ENCODE peak calls at places on chromosome 15, in five cellular contexts. W, P, G, C and L are unnamed samples.

GRCh38 chr15:43776101-43776717 is 557 bp downstream of the ELL3 start:
- DNase-seq in W (peak), P (no peak), C (no peak), G (no peak), L (no peak)

GRCh38 chr15:100670505-100671021 is 68.2 kb downstream of the ASB7 start:
- DNase-seq in C (no peak), P (no peak), G (no peak), W (no peak), L (no peak)

GRCh38 chr15:31396881-31397560 is 70.4 kb downstream of the KLF13 start:
- DNase-seq in G (peak), C (peak), P (peak), W (peak), L (no peak)

GRCh38 chr15:71437919-71438318 is 322.6 kb downstream of the THSD4 start:
- DNase-seq in P (no peak), G (peak), W (no peak), C (no peak), L (no peak)

GRCh38 chr15:72227192-72227586 is 3.8 kb downstream of the PKM start:
- DNase-seq in P (no peak), C (peak), W (no peak), G (peak), L (peak)

GRCh38 chr15:59918994-59919951 is 84.8 kb upstream of the FOXB1 start:
- DNase-seq in G (peak), C (peak), W (no peak), P (no peak), L (peak)

GRCh38 chr15:29944925-29945324 is 122.7 kb upstream of the TJP1 start:
- DNase-seq in G (no peak), W (no peak), C (no peak), P (no peak), L (no peak)

GRCh38 chr15:41969851-41970431 is 2.4 kb downstream of the EHD4 start:
- DNase-seq in W (no peak), C (peak), P (no peak), G (no peak), L (no peak)

GRCh38 chr15:74955796-74956647 is 550 bp downstream of the RPP25 start:
- DNase-seq in C (peak), G (no peak), W (peak), P (no peak), L (no peak)

GRCh38 chr15:56837281-56837680 is 81.2 kb upstream of the TCF12 start:
- DNase-seq in W (no peak), G (no peak), C (no peak), P (no peak), L (no peak)

GRCh38 chr15:42994546-42994945 is 74.0 kb upstream of the TTBK2 start:
- DNase-seq in C (no peak), P (peak), W (no peak), G (peak), L (no peak)

GRCh38 chr15:86231864-86232801 is 152.5 kb downstream of the AGBL1 start:
- DNase-seq in C (no peak), P (no peak), W (no peak), G (no peak), L (no peak)

GRCh38 chr15:97425596-97425995 is 534.9 kb upstream of the ARRDC4 start:
- DNase-seq in P (no peak), W (no peak), G (no peak), C (no peak), L (no peak)

GRCh38 chr15:32979710-32980109 is 214.8 kb downstream of the FMN1 start:
- DNase-seq in P (peak), G (peak), W (no peak), C (no peak), L (peak)

GRCh38 chr15:45276851-45277250 is 24.8 kb downstream of the SLC28A2 start:
- DNase-seq in P (no peak), C (peak), G (no peak), W (no peak), L (no peak)

GRCh38 chr15:62112051-62112450 is 45.3 kb downstream of the C2CD4A start:
- DNase-seq in P (no peak), W (no peak), G (no peak), C (no peak), L (no peak)

GRCh38 chr15:73849641-73850040 is 23.7 kb upstream of the TBC1D21 start:
- DNase-seq in P (no peak), W (no peak), G (no peak), C (no peak), L (no peak)

GRCh38 chr15:55823191-55823670 is 80.3 kb upstream of the PRTG start:
- DNase-seq in P (peak), C (peak), G (peak), W (no peak), L (no peak)

GRCh38 chr15:101559938-101560337 is 70.4 kb upstream of the PCSK6 start:
- DNase-seq in C (no peak), G (no peak), W (no peak), P (no peak), L (no peak)

GRCh38 chr15:58298883-58299282 is 132.9 kb upstream of the LIPC start:
- DNase-seq in G (no peak), C (no peak), P (no peak), W (no peak), L (no peak)

GRCh38 chr15:80168421-80168820 is 15.6 kb downstream of the FAH start:
- DNase-seq in P (no peak), W (no peak), G (no peak), C (no peak), L (no peak)

GRCh38 chr15:29401644-29402043 is 132.0 kb upstream of the NSMCE3 start:
- DNase-seq in W (no peak), C (no peak), G (no peak), P (no peak), L (no peak)

GRCh38 chr15:83422541-83422940 is 24.6 kb upstream of the SH3GL3 start:
- DNase-seq in P (no peak), W (no peak), G (no peak), C (no peak), L (no peak)

GRCh38 chr15:57476533-57476975 is 100.2 kb downstream of the CGNL1 start:
- DNase-seq in W (no peak), C (peak), P (peak), G (peak), L (peak)

GRCh38 chr15:66505430-66505811 is 295 bp downstream of the ZWILCH start:
- DNase-seq in P (no peak), W (no peak), G (peak), C (no peak), L (peak)

GRCh38 chr15:97653896-97654295 is 306.6 kb upstream of the ARRDC4 start:
- DNase-seq in C (no peak), P (no peak), W (no peak), G (no peak), L (no peak)

GRCh38 chr15:78811124-78811824 is at the start of gene ADAMTS7:
- DNase-seq in W (peak), C (peak), G (no peak), P (no peak), L (no peak)

GRCh38 chr15:86106306-86106705 is 26.6 kb downstream of the AGBL1 start:
- DNase-seq in G (no peak), C (no peak), P (no peak), W (no peak), L (no peak)

GRCh38 chr15:48682949-48683651 is 37.6 kb upstream of the FBN1 start:
- DNase-seq in C (no peak), W (no peak), P (no peak), G (peak), L (peak)

GRCh38 chr15:94186770-94187331 is 44.5 kb upstream of the MCTP2 start:
- DNase-seq in P (no peak), W (no peak), G (no peak), C (no peak), L (no peak)

GRCh38 chr15:98063311-98063710 is 102.8 kb downstream of the ARRDC4 start:
- DNase-seq in G (no peak), C (no peak), P (peak), W (no peak), L (no peak)

GRCh38 chr15:45234562-45235235 is 17.3 kb upstream of the SLC28A2 start:
- DNase-seq in C (no peak), W (no peak), G (no peak), P (no peak), L (no peak)

GRCh38 chr15:85723960-85724945 is 70.5 kb downstream of the KLHL25 start:
- DNase-seq in C (no peak), W (no peak), G (no peak), P (no peak), L (no peak)

GRCh38 chr15:98611031-98611430 is 37.3 kb upstream of the IGF1R start:
- DNase-seq in P (no peak), G (no peak), W (no peak), C (no peak), L (no peak)

GRCh38 chr15:99244306-99244705 is 5.1 kb downstream of the TTC23 start:
- DNase-seq in W (no peak), G (no peak), C (no peak), P (no peak), L (no peak)

DNA sequence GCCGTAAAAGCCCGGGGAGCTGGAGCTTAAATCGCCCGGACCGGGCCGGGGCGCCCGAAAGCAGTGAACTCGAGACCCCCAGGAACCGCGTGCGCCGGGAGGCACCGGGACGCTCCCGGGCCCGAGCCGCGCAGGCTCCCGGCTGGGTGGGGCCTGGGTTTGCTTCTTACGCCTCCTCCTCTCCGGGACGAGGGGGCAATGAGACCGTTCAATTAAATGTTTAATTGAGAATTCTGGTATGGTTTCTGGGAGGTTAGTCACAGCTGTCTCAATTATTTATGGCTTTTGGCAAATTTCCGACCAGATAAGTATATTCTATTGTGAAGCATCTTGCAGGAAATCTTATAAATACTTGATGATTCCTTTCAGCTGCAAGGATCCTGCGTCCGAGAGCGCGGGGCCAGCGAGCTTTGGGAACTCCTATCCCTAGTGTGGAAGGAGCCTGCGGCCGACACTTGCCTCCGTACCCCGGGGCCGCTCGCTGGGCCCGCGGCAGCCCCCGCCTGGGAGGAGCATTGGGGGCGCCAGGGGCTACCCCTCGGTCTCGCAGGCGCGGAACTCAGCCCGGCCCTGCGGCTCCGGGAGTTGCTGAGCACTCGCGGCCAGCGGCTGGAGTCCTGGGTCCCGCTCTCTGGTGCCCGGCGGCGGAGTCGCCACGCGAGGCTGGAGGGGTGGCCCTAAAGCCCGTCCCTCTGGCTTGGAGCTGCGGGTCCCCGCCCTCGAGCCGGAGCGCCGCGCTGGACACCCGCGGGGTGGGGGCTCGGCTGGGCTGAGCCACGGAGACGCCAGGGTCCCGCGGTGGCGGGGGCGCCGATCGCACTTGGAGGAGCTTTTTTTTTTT is 10.3 kb downstream of the ISL2 start:
- DNase-seq in C (peak), G (no peak), W (no peak), P (peak), L (no peak)
- H3K4me3 ChIP-seq in C (peak), G (peak), W (peak), P (peak), L (peak)

GRCh38 chr15:39602143-39602542 is 21.3 kb downstream of the THBS1 start:
- DNase-seq in G (no peak), C (no peak), P (no peak), W (no peak), L (no peak)
- TF ChIP-seq CTCF in G (peak), C (peak), P (peak), W (no peak), L (peak)

GRCh38 chr15:69117431-69117841 is 43.0 kb upstream of the GLCE start:
- DNase-seq in P (no peak), C (no peak), W (no peak), G (no peak), L (no peak)
- H3K4me3 ChIP-seq in P (no peak), C (no peak), W (no peak), G (no peak), L (no peak)

DNA sequence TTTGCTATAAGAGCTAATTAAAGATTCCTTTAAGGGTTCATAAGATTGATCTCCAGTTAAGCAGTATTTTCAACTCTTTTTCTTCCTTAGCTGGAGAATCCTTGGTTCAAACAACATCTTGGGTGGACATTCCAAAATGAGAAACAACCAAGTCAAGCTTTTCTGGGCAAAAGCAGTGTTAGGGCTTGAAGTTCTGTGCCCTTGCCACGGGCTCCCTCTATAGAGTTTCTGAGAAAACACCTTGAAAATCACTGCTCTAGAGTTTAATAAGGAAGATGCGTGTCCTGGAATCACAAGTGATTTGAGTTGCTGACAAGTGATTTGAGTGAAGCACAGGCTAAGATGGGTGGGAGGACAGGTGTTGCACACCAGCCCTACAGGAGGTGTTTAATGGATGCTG is 128.9 kb downstream of the SLCO3A1 start:
- DNase-seq in C (no peak), P (no peak), W (no peak), G (no peak), L (no peak)
- TF ChIP-seq CTCF in C (no peak), P (peak), W (no peak), G (no peak), L (peak)

DNA sequence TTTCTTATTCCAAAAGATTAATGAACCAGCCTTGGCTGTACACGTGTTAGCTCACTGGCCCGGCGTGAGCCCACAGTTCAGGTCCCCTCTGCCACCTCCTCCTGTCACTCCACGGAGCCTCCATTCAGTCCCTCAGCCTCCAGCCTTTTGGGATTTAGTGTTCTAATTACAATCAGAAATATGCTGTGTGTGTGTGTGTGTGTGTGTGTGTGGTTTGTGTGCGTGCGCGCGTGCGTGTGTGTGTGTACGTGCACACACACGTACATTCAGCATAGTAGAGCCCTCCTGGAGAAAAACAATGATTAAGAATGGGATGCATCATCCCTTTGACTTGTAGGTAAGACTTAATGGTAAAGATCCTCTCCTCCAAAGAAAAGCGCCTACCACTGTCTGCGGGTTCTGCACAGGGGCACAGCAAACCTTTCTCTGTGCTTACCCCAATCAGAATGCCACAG is 791 bp downstream of the CA12 start:
- DNase-seq in C (no peak), W (no peak), G (no peak), P (no peak), L (no peak)
- H3K4me3 ChIP-seq in C (no peak), W (peak), G (peak), P (peak), L (peak)

GRCh38 chr15:25188551-25189101 is 233.8 kb downstream of the SNRPN start:
- DNase-seq in W (peak), G (no peak), P (no peak), C (no peak), L (no peak)
- TF ChIP-seq CTCF in W (no peak), G (no peak), P (no peak), C (no peak), L (no peak)